ENCODE peak calls at places on chromosomes 16 and 17, in seven cellular contexts. S is GM12878; T is thoracic aorta; L is heart right ventricle; Y is CD8-positive, alpha-beta T cell; E is PC-3; A is endodermal cell. D is an unnamed sample. For H3K36me3, the result is how much of the 10 kb centered on the place peaks cover.

GRCh38 chr17:16917995-16918394 is 53.9 kb downstream of the TNFRSF13B start:
- DNase-seq in S (no peak), T (no peak), L (no peak), Y (no peak), E (no peak), A (no peak), D (no peak)

GRCh38 chr17:2054262-2054739 is 602 bp upstream of the HIC1 start:
- DNase-seq in S (no peak), T (no peak), L (no peak), Y (peak), E (peak), A (peak), D (no peak)

GRCh38 chr17:39235555-39236221 is 9.9 kb upstream of the STAC2 start:
- DNase-seq in S (peak), T (no peak), L (no peak), Y (peak), E (peak), A (peak), D (peak)

GRCh38 chr17:50779747-50780363 is 12.5 kb upstream of the ANKRD40CL start:
- DNase-seq in S (no peak), T (no peak), L (no peak), Y (peak), E (no peak), A (no peak), D (no peak)

GRCh38 chr16:24013733-24014645 is 178.2 kb downstream of the PRKCB start:
- DNase-seq in S (peak), T (no peak), L (peak), Y (peak), E (no peak), A (no peak), D (peak)

GRCh38 chr16:4369006-4369766 is 2.5 kb upstream of the VASN start:
- DNase-seq in S (no peak), T (peak), L (no peak), Y (no peak), E (peak), A (no peak), D (no peak)

GRCh38 chr16:66885491-66885890 is 5.2 kb downstream of the PDP2 start:
- DNase-seq in S (no peak), T (no peak), L (no peak), Y (no peak), E (no peak), A (peak), D (no peak)

GRCh38 chr16:85399583-85400284 is 213.4 kb upstream of the GSE1 start:
- DNase-seq in S (no peak), T (no peak), L (no peak), Y (no peak), E (no peak), A (no peak), D (no peak)

GRCh38 chr17:17175917-17176316 is 30.2 kb downstream of the PLD6 start:
- DNase-seq in S (no peak), T (no peak), L (no peak), Y (no peak), E (no peak), A (no peak), D (no peak)

GRCh38 chr17:77317091-77317519 is 176.3 kb downstream of the SEC14L1 start:
- DNase-seq in S (no peak), T (no peak), L (no peak), Y (no peak), E (no peak), A (peak), D (no peak)

GRCh38 chr16:29806641-29807425 is 504 bp downstream of the MAZ start:
- DNase-seq in S (no peak), T (no peak), L (peak), Y (peak), E (peak), A (peak), D (peak)

GRCh38 chr17:80274871-80275449 is 14.3 kb downstream of the RNF213 start:
- DNase-seq in S (no peak), T (no peak), L (no peak), Y (no peak), E (no peak), A (no peak), D (no peak)

GRCh38 chr16:56389554-56389953 is 35.8 kb downstream of the AMFR start:
- DNase-seq in S (no peak), T (no peak), L (no peak), Y (no peak), E (peak), A (no peak), D (no peak)

GRCh38 chr16:54210437-54211081 is 76.0 kb downstream of the IRX3 start:
- DNase-seq in S (no peak), T (no peak), L (no peak), Y (no peak), E (no peak), A (no peak), D (no peak)

GRCh38 chr17:47212458-47212857 is 3.3 kb downstream of the MYL4 start:
- DNase-seq in S (no peak), T (no peak), L (no peak), Y (no peak), E (no peak), A (no peak), D (no peak)

GRCh38 chr17:68576811-68577551 is 24.2 kb downstream of the FAM20A start:
- DNase-seq in S (no peak), T (no peak), L (peak), Y (no peak), E (no peak), A (peak), D (no peak)

GRCh38 chr16:1401758-1402154 is 12.7 kb downstream of the UNKL start:
- DNase-seq in S (no peak), T (no peak), L (no peak), Y (no peak), E (no peak), A (no peak), D (no peak)

GRCh38 chr16:11410382-11411058 is 65.3 kb downstream of the RMI2 start:
- DNase-seq in S (no peak), T (peak), L (no peak), Y (no peak), E (no peak), A (no peak), D (no peak)

GRCh38 chr17:14808425-14808824 is 456.7 kb downstream of the PMP22 start:
- DNase-seq in S (no peak), T (no peak), L (no peak), Y (no peak), E (no peak), A (no peak), D (no peak)

GRCh38 chr16:57185446-57185944 is 344 bp downstream of the PSME3IP1 start:
- DNase-seq in S (no peak), T (peak), L (peak), Y (peak), E (peak), A (no peak), D (no peak)

GRCh38 chr16:74724820-74725549 is 24.3 kb upstream of the MLKL start:
- DNase-seq in S (no peak), T (no peak), L (no peak), Y (no peak), E (no peak), A (no peak), D (no peak)

GRCh38 chr17:81426676-81427445 is 31.6 kb downstream of the BAHCC1 start:
- DNase-seq in S (no peak), T (no peak), L (no peak), Y (no peak), E (no peak), A (no peak), D (no peak)

GRCh38 chr16:424623-425081 is 797 bp upstream of the RAB11FIP3 start:
- DNase-seq in S (no peak), T (no peak), L (peak), Y (no peak), E (peak), A (peak), D (no peak)

GRCh38 chr16:25838724-25839186 is 147.0 kb downstream of the HS3ST4 start:
- DNase-seq in S (peak), T (no peak), L (peak), Y (no peak), E (peak), A (peak), D (peak)

GRCh38 chr16:27340654-27341053 is 26.9 kb downstream of the IL4R start:
- DNase-seq in S (no peak), T (no peak), L (no peak), Y (no peak), E (no peak), A (no peak), D (no peak)

GRCh38 chr16:15523092-15523541 is 88.7 kb downstream of the BMERB1 start:
- DNase-seq in S (no peak), T (no peak), L (no peak), Y (no peak), E (no peak), A (no peak), D (peak)

GRCh38 chr17:73924488-73925186 is 278.8 kb upstream of the RPL38 start:
- DNase-seq in S (no peak), T (no peak), L (no peak), Y (no peak), E (no peak), A (peak), D (no peak)

GRCh38 chr17:57553991-57554825 is 190.9 kb downstream of the CCDC182 start:
- DNase-seq in S (no peak), T (no peak), L (no peak), Y (no peak), E (no peak), A (peak), D (no peak)

GRCh38 chr16:57178793-57179212 is 7.0 kb downstream of the PSME3IP1 start:
- DNase-seq in S (no peak), T (no peak), L (no peak), Y (no peak), E (no peak), A (peak), D (no peak)

GRCh38 chr17:57097832-57098421 is 12.9 kb downstream of the AKAP1 start:
- DNase-seq in S (no peak), T (no peak), L (peak), Y (no peak), E (peak), A (no peak), D (no peak)

GRCh38 chr16:58197314-58198012 is 443 bp downstream of the CSNK2A2 start:
- DNase-seq in S (no peak), T (no peak), L (no peak), Y (no peak), E (no peak), A (peak), D (peak)

GRCh38 chr17:75130632-75131277 is 787 bp downstream of the NT5C start:
- DNase-seq in S (no peak), T (no peak), L (peak), Y (peak), E (peak), A (peak), D (peak)

GRCh38 chr16:19330801-19331484 is 45.4 kb downstream of the CLEC19A start:
- DNase-seq in S (no peak), T (no peak), L (no peak), Y (no peak), E (peak), A (no peak), D (no peak)

GRCh38 chr16:71460246-71460645 is 1.8 kb downstream of the ZNF23 start:
- DNase-seq in S (no peak), T (no peak), L (no peak), Y (no peak), E (peak), A (no peak), D (no peak)

GRCh38 chr17:2379489-2380224 is 21.2 kb downstream of the MNT start:
- DNase-seq in S (no peak), T (no peak), L (no peak), Y (no peak), E (no peak), A (no peak), D (no peak)

GRCh38 chr17:13306310-13306962 is 288.6 kb upstream of the ELAC2 start:
- DNase-seq in S (no peak), T (no peak), L (peak), Y (no peak), E (peak), A (peak), D (peak)

GRCh38 chr16:77557385-77557784 is 122.6 kb upstream of the ADAMTS18 start:
- DNase-seq in S (no peak), T (no peak), L (no peak), Y (no peak), E (no peak), A (no peak), D (no peak)

GRCh38 chr17:77131919-77132318 is 8.8 kb upstream of the SEC14L1 start:
- DNase-seq in S (no peak), T (no peak), L (no peak), Y (no peak), E (peak), A (no peak), D (no peak)

DNA sequence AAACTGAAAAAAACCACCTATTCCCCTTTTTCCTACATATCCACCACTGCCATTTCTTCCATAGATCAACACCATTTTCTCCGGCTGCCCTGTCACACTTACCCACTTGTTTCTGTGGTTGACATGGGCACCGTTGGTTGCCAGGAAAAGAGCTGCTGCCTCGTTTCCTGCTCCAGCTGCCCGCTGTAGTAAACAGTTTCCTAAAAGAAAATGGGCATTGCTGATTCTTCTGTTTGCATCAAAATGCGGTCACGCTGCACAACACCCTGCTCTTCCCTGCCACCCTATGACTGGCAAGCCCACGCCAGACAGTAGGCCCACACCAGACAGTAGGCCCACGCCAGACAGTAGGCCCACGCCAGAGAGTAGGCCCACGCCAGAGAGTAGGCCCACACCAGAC is 46.3 kb downstream of the CYB5D2 start:
- DNase-seq in S (no peak), T (no peak), L (no peak), Y (no peak), E (no peak), A (no peak), D (no peak)
- H3K36me3 ChIP-seq in S (under half), T (under half), L (under half), Y (under half), E (under half), A (half or more), D (under half)

GRCh38 chr17:8091033-8091687 is 3.6 kb upstream of the ALOX12B start:
- DNase-seq in S (peak), T (no peak), L (no peak), Y (no peak), E (no peak), A (no peak), D (peak)

GRCh38 chr17:8100763-8101162 is 13.2 kb upstream of the ALOX12B start:
- DNase-seq in S (no peak), T (no peak), L (no peak), Y (no peak), E (no peak), A (no peak), D (no peak)

GRCh38 chr17:8096541-8096940 is 9.0 kb upstream of the ALOX12B start:
- DNase-seq in S (no peak), T (no peak), L (no peak), Y (no peak), E (no peak), A (no peak), D (no peak)

GRCh38 chr17:8100149-8100548 is 12.6 kb upstream of the ALOX12B start:
- DNase-seq in S (no peak), T (no peak), L (no peak), Y (no peak), E (no peak), A (no peak), D (no peak)

GRCh38 chr17:8095361-8095760 is 7.8 kb upstream of the ALOX12B start:
- DNase-seq in S (no peak), T (no peak), L (no peak), Y (no peak), E (no peak), A (no peak), D (no peak)
- TF ChIP-seq CTCF in S (no peak), T (no peak), L (no peak), Y (no peak), E (no peak), A (peak), D (no peak)

DNA sequence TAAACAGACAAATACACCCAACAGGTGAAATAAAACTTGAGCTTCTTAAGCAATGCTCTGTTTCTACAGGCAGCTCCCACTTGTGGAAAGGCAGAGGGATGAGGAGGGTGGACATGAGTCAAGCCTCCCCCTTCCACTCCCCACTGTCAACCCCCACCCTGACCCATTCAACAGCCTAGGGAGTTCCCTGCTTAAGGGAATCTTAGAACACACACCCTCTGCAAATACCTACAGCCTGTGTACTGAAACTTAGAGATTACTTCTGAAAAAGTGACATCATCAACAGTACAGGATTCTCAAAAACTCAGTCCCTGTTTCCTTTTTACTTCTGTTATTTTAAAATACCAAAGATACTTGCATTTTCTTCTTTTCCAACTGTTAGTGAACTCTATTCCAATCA is 345.4 kb downstream of the SOX9 start:
- DNase-seq in S (peak), T (no peak), L (no peak), Y (no peak), E (peak), A (no peak), D (peak)
- H3K4me3 ChIP-seq in S (peak), T (no peak), L (no peak), Y (no peak), E (peak), A (no peak), D (no peak)

GRCh38 chr17:10842658-10843057 is 4.8 kb upstream of the PIRT start:
- DNase-seq in S (no peak), T (no peak), L (no peak), Y (no peak), E (no peak), A (no peak), D (no peak)
- H3K36me3 ChIP-seq in S (under half), T (under half), L (under half), Y (under half), E (under half), A (under half), D (under half)

GRCh38 chr16:69424053-69424934 is at the start of gene CYB5B:
- DNase-seq in S (peak), T (peak), L (peak), Y (peak), E (peak), A (peak), D (peak)
- TF ChIP-seq CTCF in S (no peak), T (no peak), L (no peak), Y (no peak), E (no peak), A (no peak), D (no peak)

GRCh38 chr16:69756705-69757104 is 2.0 kb upstream of the NOB1 start:
- DNase-seq in S (no peak), T (no peak), L (no peak), Y (no peak), E (no peak), A (no peak), D (no peak)
- H3K4me3 ChIP-seq in S (no peak), T (no peak), L (no peak), Y (no peak), E (no peak), A (no peak), D (no peak)

DNA sequence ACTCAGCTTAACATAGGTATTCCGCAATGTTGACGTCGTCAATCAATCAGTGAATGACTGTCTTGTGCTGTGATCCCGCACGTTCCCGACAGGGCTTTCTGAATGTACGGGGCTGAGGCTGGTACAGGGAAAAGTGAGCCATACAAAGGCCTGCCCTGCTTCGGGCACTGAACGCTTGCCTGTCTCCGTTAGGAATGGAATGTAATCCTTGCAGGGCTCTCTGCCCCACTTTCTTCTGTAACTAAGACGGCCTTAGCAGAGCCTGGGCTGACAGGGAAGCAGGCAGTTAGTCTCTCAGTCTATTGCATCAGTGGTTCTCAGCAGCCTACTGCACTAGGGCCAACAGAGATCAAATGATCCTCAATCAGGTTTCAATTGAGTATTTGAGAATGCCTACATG is 16.2 kb upstream of the MYH3 start:
- DNase-seq in S (no peak), T (no peak), L (no peak), Y (no peak), E (no peak), A (no peak), D (no peak)
- H3K36me3 ChIP-seq in S (under half), T (under half), L (under half), Y (under half), E (under half), A (under half), D (under half)